ENCODE peak calls at places on chromosomes 2 and 18, in four cellular contexts. K, J, G and R are unnamed samples.

GRCh38 chr2:60549250-60550150 is 4.0 kb downstream of the BCL11A start:
- DNase-seq in K (no peak), J (no peak), G (peak; percentile 55), R (no peak)

GRCh38 chr2:23803965-23804542 is 122.9 kb downstream of the ATAD2B start:
- DNase-seq in K (no peak), J (no peak), G (peak; percentile 75), R (peak; percentile 47)

GRCh38 chr2:172102159-172102857 is 392 bp downstream of the DLX2 start:
- DNase-seq in K (peak; percentile 84), J (no peak), G (peak; percentile 75), R (no peak)

GRCh38 chr2:36338827-36339145 is 16.8 kb upstream of the CRIM1 start:
- DNase-seq in K (no peak), J (no peak), G (no peak), R (peak; percentile 58)

GRCh38 chr2:132760405-132760804 is 90.4 kb upstream of the LYPD1 start:
- DNase-seq in K (no peak), J (no peak), G (no peak), R (no peak)

GRCh38 chr2:217711236-217711635 is 291.6 kb downstream of the TNS1 start:
- DNase-seq in K (no peak), J (no peak), G (no peak), R (no peak)

GRCh38 chr2:224883700-224884099 is 158.6 kb downstream of the DOCK10 start:
- DNase-seq in K (no peak), J (no peak), G (no peak), R (peak; percentile 21)

GRCh38 chr18:51049137-51049536 is 19.1 kb downstream of the SMAD4 start:
- DNase-seq in K (no peak), J (no peak), G (no peak), R (no peak)

GRCh38 chr2:23321767-23322166 is 63.2 kb upstream of the KLHL29 start:
- DNase-seq in K (no peak), J (no peak), G (no peak), R (no peak)

GRCh38 chr2:191086707-191087106 is 64.1 kb downstream of the STAT4 start:
- DNase-seq in K (no peak), J (no peak), G (no peak), R (no peak)

GRCh38 chr2:199458017-199458805 is 472 bp upstream of the SATB2 start:
- DNase-seq in K (no peak), J (no peak), G (peak; percentile 50), R (no peak)

GRCh38 chr2:67169417-67170140 is 227.6 kb upstream of the ETAA1 start:
- DNase-seq in K (peak; percentile 4), J (no peak), G (peak; percentile 23), R (peak; percentile 67)

GRCh38 chr18:22558945-22559385 is 141.2 kb upstream of the CTAGE1 start:
- DNase-seq in K (no peak), J (no peak), G (peak; percentile 21), R (peak; percentile 59)

GRCh38 chr2:54471221-54471711 is 15.1 kb downstream of the SPTBN1 start:
- DNase-seq in K (no peak), J (no peak), G (peak; percentile 63), R (peak; percentile 36)

GRCh38 chr2:27049422-27050280 is 1.8 kb upstream of the AGBL5 start:
- DNase-seq in K (no peak), J (no peak), G (no peak), R (no peak)

GRCh38 chr2:5459041-5459440 is 233.1 kb upstream of the SOX11 start:
- DNase-seq in K (no peak), J (no peak), G (no peak), R (no peak)

GRCh38 chr2:98702127-98702802 is 28.7 kb downstream of the MGAT4A start:
- DNase-seq in K (no peak), J (no peak), G (no peak), R (no peak)

GRCh38 chr2:39642054-39642742 is 23.5 kb upstream of the TMEM178A start:
- DNase-seq in K (peak; percentile 36), J (peak; percentile 25), G (peak; percentile 86), R (peak; percentile 78)

GRCh38 chr2:105177546-105178254 is 63.8 kb upstream of the GPR45 start:
- DNase-seq in K (no peak), J (no peak), G (no peak), R (no peak)

GRCh38 chr2:62743506-62743905 is 38.0 kb downstream of the EHBP1 start:
- DNase-seq in K (no peak), J (no peak), G (no peak), R (no peak)

GRCh38 chr2:191064590-191064989 is 50.6 kb upstream of the STAT1 start:
- DNase-seq in K (no peak), J (no peak), G (no peak), R (no peak)

GRCh38 chr18:55158570-55158969 is 199.3 kb upstream of the CCDC68 start:
- DNase-seq in K (no peak), J (no peak), G (no peak), R (no peak)